ENCODE peak calls at places on chromosomes 3 and 15, in nine cellular contexts. One of them, this sample, is unnamed.

GRCh38 chr15:75176404-75176761 is 25.3 kb upstream of the C15orf39 start:
- DNase-seq in ovary: no peak
- DNase-seq in tibial nerve: no peak
- DNase-seq in H1: no peak
- DNase-seq in transverse colon: no peak
- DNase-seq in HepG2: peak; percentile 32
- DNase-seq in K562: no peak
- DNase-seq in sigmoid colon: no peak
- DNase-seq in A549: no peak
- DNase-seq in this sample: peak; percentile 57

GRCh38 chr3:44069276-44069675 is 172.4 kb upstream of the TOPAZ1 start:
- DNase-seq in tibial nerve: no peak
- DNase-seq in transverse colon: no peak
- DNase-seq in sigmoid colon: no peak
- DNase-seq in A549: no peak
- DNase-seq in ovary: no peak
- DNase-seq in H1: no peak
- DNase-seq in HepG2: no peak
- DNase-seq in K562: no peak
- DNase-seq in this sample: no peak

GRCh38 chr3:124965413-124965812 is 30.9 kb upstream of the MUC13 start:
- DNase-seq in H1: no peak
- DNase-seq in tibial nerve: no peak
- DNase-seq in K562: no peak
- DNase-seq in transverse colon: no peak
- DNase-seq in ovary: no peak
- DNase-seq in A549: no peak
- DNase-seq in sigmoid colon: no peak
- DNase-seq in HepG2: no peak
- DNase-seq in this sample: no peak

GRCh38 chr3:146218880-146219866 is 31.7 kb downstream of the PLSCR4 start:
- DNase-seq in HepG2: peak; percentile 6
- DNase-seq in transverse colon: peak; percentile 26
- DNase-seq in ovary: peak; percentile 62
- DNase-seq in tibial nerve: no peak
- DNase-seq in A549: peak; percentile 15
- DNase-seq in sigmoid colon: no peak
- DNase-seq in K562: peak; percentile 16
- DNase-seq in H1: no peak
- DNase-seq in this sample: peak; percentile 32

GRCh38 chr15:72515591-72516389 is 41.7 kb downstream of the ARIH1 start:
- DNase-seq in sigmoid colon: no peak
- DNase-seq in H1: no peak
- DNase-seq in ovary: no peak
- DNase-seq in K562: no peak
- DNase-seq in tibial nerve: no peak
- DNase-seq in transverse colon: no peak
- DNase-seq in A549: no peak
- DNase-seq in HepG2: no peak
- DNase-seq in this sample: no peak

GRCh38 chr3:168249539-168250414 is 154.1 kb upstream of the GOLIM4 start:
- DNase-seq in ovary: peak; percentile 16
- DNase-seq in A549: peak; percentile 34
- DNase-seq in K562: no peak
- DNase-seq in sigmoid colon: peak; percentile 76
- DNase-seq in transverse colon: peak; percentile 64
- DNase-seq in H1: peak; percentile 89
- DNase-seq in tibial nerve: peak; percentile 23
- DNase-seq in HepG2: peak; percentile 54
- DNase-seq in this sample: peak; percentile 70

GRCh38 chr15:69881760-69882159 is 216.0 kb downstream of the TLE3 start:
- DNase-seq in sigmoid colon: no peak
- DNase-seq in transverse colon: no peak
- DNase-seq in HepG2: no peak
- DNase-seq in tibial nerve: no peak
- DNase-seq in K562: no peak
- DNase-seq in ovary: no peak
- DNase-seq in A549: no peak
- DNase-seq in H1: no peak
- DNase-seq in this sample: no peak

GRCh38 chr3:107916166-107916565 is 174.7 kb downstream of the CD47 start:
- DNase-seq in K562: no peak
- DNase-seq in transverse colon: no peak
- DNase-seq in A549: no peak
- DNase-seq in HepG2: no peak
- DNase-seq in sigmoid colon: no peak
- DNase-seq in H1: no peak
- DNase-seq in tibial nerve: no peak
- DNase-seq in ovary: no peak
- DNase-seq in this sample: no peak

GRCh38 chr3:102577390-102577789 is 142.6 kb downstream of the ZPLD1 start:
- DNase-seq in tibial nerve: no peak
- DNase-seq in A549: no peak
- DNase-seq in HepG2: no peak
- DNase-seq in ovary: no peak
- DNase-seq in sigmoid colon: no peak
- DNase-seq in transverse colon: no peak
- DNase-seq in K562: no peak
- DNase-seq in H1: no peak
- DNase-seq in this sample: no peak

GRCh38 chr3:112568642-112569041 is 6.8 kb downstream of the SLC35A5 start:
- DNase-seq in sigmoid colon: no peak
- DNase-seq in HepG2: no peak
- DNase-seq in ovary: no peak
- DNase-seq in A549: no peak
- DNase-seq in K562: no peak
- DNase-seq in transverse colon: no peak
- DNase-seq in tibial nerve: no peak
- DNase-seq in H1: no peak
- DNase-seq in this sample: no peak

GRCh38 chr3:193149998-193150397 is 91.0 kb upstream of the PLAAT1 start:
- DNase-seq in A549: no peak
- DNase-seq in ovary: no peak
- DNase-seq in HepG2: no peak
- DNase-seq in transverse colon: no peak
- DNase-seq in K562: no peak
- DNase-seq in sigmoid colon: no peak
- DNase-seq in tibial nerve: no peak
- DNase-seq in H1: no peak
- DNase-seq in this sample: no peak

GRCh38 chr3:122640437-122640999 is 40.1 kb upstream of the PARP14 start:
- DNase-seq in tibial nerve: no peak
- DNase-seq in A549: no peak
- DNase-seq in sigmoid colon: no peak
- DNase-seq in HepG2: no peak
- DNase-seq in ovary: no peak
- DNase-seq in K562: no peak
- DNase-seq in H1: no peak
- DNase-seq in transverse colon: no peak
- DNase-seq in this sample: no peak

GRCh38 chr3:52440249-52440551 is 4.7 kb downstream of the SEMA3G start:
- DNase-seq in sigmoid colon: peak; percentile 49
- DNase-seq in A549: no peak
- DNase-seq in K562: no peak
- DNase-seq in HepG2: no peak
- DNase-seq in transverse colon: no peak
- DNase-seq in tibial nerve: no peak
- DNase-seq in ovary: no peak
- DNase-seq in H1: no peak
- DNase-seq in this sample: no peak

GRCh38 chr3:104632947-104633346 is 733.8 kb upstream of the ALCAM start:
- DNase-seq in A549: no peak
- DNase-seq in sigmoid colon: no peak
- DNase-seq in transverse colon: no peak
- DNase-seq in tibial nerve: no peak
- DNase-seq in H1: no peak
- DNase-seq in K562: no peak
- DNase-seq in ovary: no peak
- DNase-seq in HepG2: no peak
- DNase-seq in this sample: no peak

GRCh38 chr15:60573936-60574335 is 95.0 kb upstream of the ICE2 start:
- DNase-seq in A549: no peak
- DNase-seq in sigmoid colon: no peak
- DNase-seq in tibial nerve: no peak
- DNase-seq in transverse colon: peak; percentile 54
- DNase-seq in K562: no peak
- DNase-seq in H1: no peak
- DNase-seq in ovary: no peak
- DNase-seq in HepG2: no peak
- DNase-seq in this sample: no peak
- TF ChIP-seq POLR2A in A549: no peak
- TF ChIP-seq POLR2A in sigmoid colon: no peak
- TF ChIP-seq POLR2A in tibial nerve: no peak
- TF ChIP-seq POLR2A in transverse colon: no peak
- TF ChIP-seq POLR2A in K562: no peak
- TF ChIP-seq POLR2A in H1: no peak
- TF ChIP-seq POLR2A in ovary: no peak
- TF ChIP-seq POLR2A in HepG2: no peak
- TF ChIP-seq POLR2A in this sample: no peak

GRCh38 chr15:53808058-53808703 is 48.7 kb upstream of the WDR72 start:
- DNase-seq in ovary: no peak
- DNase-seq in tibial nerve: no peak
- DNase-seq in A549: peak; percentile 3
- DNase-seq in H1: no peak
- DNase-seq in HepG2: peak; percentile 12
- DNase-seq in sigmoid colon: no peak
- DNase-seq in transverse colon: no peak
- DNase-seq in K562: peak; percentile 12
- DNase-seq in this sample: no peak
- TF ChIP-seq EP300 in ovary: no peak
- TF ChIP-seq EP300 in tibial nerve: no peak
- TF ChIP-seq EP300 in A549: no peak
- TF ChIP-seq EP300 in H1: no peak
- TF ChIP-seq EP300 in HepG2: no peak
- TF ChIP-seq EP300 in sigmoid colon: no peak
- TF ChIP-seq EP300 in transverse colon: no peak
- TF ChIP-seq EP300 in K562: no peak
- TF ChIP-seq EP300 in this sample: no peak

GRCh38 chr3:114417265-114417664 is 123.4 kb downstream of the TIGIT start:
- DNase-seq in sigmoid colon: no peak
- DNase-seq in A549: no peak
- DNase-seq in H1: no peak
- DNase-seq in K562: no peak
- DNase-seq in transverse colon: no peak
- DNase-seq in tibial nerve: no peak
- DNase-seq in HepG2: no peak
- DNase-seq in ovary: no peak
- DNase-seq in this sample: no peak
- H3K27ac ChIP-seq in sigmoid colon: no peak overlapping the region
- H3K27ac ChIP-seq in A549: no peak overlapping the region
- H3K27ac ChIP-seq in H1: no peak overlapping the region
- H3K27ac ChIP-seq in K562: no peak overlapping the region
- H3K27ac ChIP-seq in transverse colon: no peak overlapping the region
- H3K27ac ChIP-seq in tibial nerve: no peak overlapping the region
- H3K27ac ChIP-seq in HepG2: no peak overlapping the region
- H3K27ac ChIP-seq in ovary: peak overlapping the region; percentile 59
- H3K27ac ChIP-seq in this sample: no peak overlapping the region

DNA sequence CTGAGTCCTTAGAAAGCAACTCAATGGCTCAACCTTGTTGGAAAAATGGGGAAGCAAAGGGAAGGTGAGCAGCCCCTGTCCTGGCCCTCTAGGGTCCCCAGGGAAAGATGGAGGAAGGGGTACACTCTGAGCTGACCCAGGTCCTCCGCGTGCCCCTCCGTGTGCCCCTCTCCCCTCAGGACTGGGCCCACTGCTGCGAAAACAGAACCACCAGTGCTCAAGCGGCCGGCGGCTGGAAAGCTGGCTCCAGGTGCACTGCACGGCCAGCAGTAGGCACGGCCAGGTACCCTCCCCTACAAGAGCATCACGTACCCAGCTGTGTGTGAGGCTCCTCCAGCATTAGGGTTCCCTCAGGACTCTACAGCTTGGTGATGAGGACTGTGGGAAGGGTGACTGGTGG is 26.3 kb downstream of the RAB43 start:
- DNase-seq in HepG2: no peak
- DNase-seq in K562: no peak
- DNase-seq in transverse colon: no peak
- DNase-seq in ovary: no peak
- DNase-seq in H1: no peak
- DNase-seq in tibial nerve: no peak
- DNase-seq in A549: no peak
- DNase-seq in sigmoid colon: no peak
- DNase-seq in this sample: no peak
- TF ChIP-seq POLR2A in HepG2: no peak
- TF ChIP-seq POLR2A in K562: no peak
- TF ChIP-seq POLR2A in transverse colon: no peak
- TF ChIP-seq POLR2A in ovary: no peak
- TF ChIP-seq POLR2A in H1: no peak
- TF ChIP-seq POLR2A in tibial nerve: no peak
- TF ChIP-seq POLR2A in A549: no peak
- TF ChIP-seq POLR2A in sigmoid colon: no peak
- TF ChIP-seq POLR2A in this sample: no peak

DNA sequence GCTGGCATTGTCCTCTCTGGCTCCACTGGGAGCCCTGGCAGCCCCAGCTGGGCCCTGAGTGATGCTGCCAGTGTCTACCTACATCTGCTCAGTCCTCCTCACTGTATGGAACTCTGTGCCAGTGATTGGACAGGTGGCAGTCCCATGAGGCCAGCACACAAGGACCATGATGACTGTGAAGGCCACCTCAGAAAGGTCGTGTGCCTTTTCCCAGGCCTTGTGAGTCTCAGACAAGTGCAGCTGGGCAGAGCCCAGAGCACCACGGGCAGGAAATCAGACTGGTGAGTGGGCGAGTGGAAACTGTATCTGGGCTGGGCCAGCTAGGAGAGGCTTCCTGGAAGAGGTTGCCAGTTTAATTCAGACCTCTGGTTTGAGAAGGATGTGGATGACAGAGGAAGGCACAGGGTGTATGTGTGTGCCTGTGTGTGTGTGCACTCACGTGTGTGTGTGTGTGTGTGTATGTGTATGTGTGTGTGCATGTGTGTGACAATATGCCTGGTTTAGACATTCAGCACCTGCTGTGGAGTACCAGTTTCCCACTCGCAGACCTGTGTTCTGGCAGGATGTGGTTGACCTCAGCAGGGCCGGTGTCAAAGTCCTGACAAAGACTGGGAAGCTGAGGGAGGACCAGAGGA is 7.0 kb downstream of the MAPKAPK3 start:
- DNase-seq in tibial nerve: no peak
- DNase-seq in HepG2: no peak
- DNase-seq in ovary: no peak
- DNase-seq in K562: no peak
- DNase-seq in transverse colon: no peak
- DNase-seq in sigmoid colon: no peak
- DNase-seq in A549: no peak
- DNase-seq in H1: no peak
- DNase-seq in this sample: no peak
- TF ChIP-seq EP300 in tibial nerve: no peak
- TF ChIP-seq EP300 in HepG2: no peak
- TF ChIP-seq EP300 in ovary: no peak
- TF ChIP-seq EP300 in K562: no peak
- TF ChIP-seq EP300 in transverse colon: no peak
- TF ChIP-seq EP300 in sigmoid colon: no peak
- TF ChIP-seq EP300 in A549: no peak
- TF ChIP-seq EP300 in H1: no peak
- TF ChIP-seq EP300 in this sample: no peak

This sample was measured in stomach.